ENCODE peak calls at places on chromosomes 1 and 21, in seven cellular contexts. I, Y, N, W, V, K and P are unnamed samples.
A peak's percentile ranks its signal among the peaks of the same experiment; 100 is the strongest.

GRCh38 chr1:205598841-205599666 is 32.8 kb downstream of the ELK4 start:
- DNase-seq in I (peak; percentile 95), W (peak; percentile 74), V (no peak), Y (no peak), K (no peak), N (peak; percentile 85), P (no peak)

GRCh38 chr21:43864806-43865470 is at the start of gene AGPAT3:
- DNase-seq in K (no peak), Y (peak; percentile 39), V (no peak), N (peak; percentile 71), W (no peak), I (no peak), P (no peak)

GRCh38 chr1:115829947-115830346 is 11.0 kb downstream of the NHLH2 start:
- DNase-seq in Y (no peak), W (no peak), N (no peak), I (no peak), K (no peak), V (no peak), P (no peak)

GRCh38 chr1:16986596-16987361 is 6.4 kb upstream of the MFAP2 start:
- DNase-seq in I (no peak), V (peak; percentile 35), K (no peak), N (no peak), W (no peak), Y (no peak), P (no peak)

GRCh38 chr21:42775123-42775522 is 104.2 kb downstream of the WDR4 start:
- DNase-seq in W (no peak), V (no peak), N (no peak), I (no peak), Y (no peak), K (no peak), P (no peak)

GRCh38 chr21:41622831-41623548 is 115.0 kb upstream of the TMPRSS2 start:
- DNase-seq in W (no peak), Y (no peak), K (no peak), N (no peak), V (no peak), I (no peak), P (no peak)

GRCh38 chr1:201062511-201063189 is 39.1 kb upstream of the KIF21B start:
- DNase-seq in V (no peak), N (no peak), Y (no peak), K (no peak), I (no peak), W (no peak), P (no peak)

GRCh38 chr1:150967936-150968335 is 6.7 kb downstream of the CERS2 start:
- DNase-seq in K (no peak), I (no peak), N (no peak), W (no peak), Y (no peak), V (no peak), P (no peak)

GRCh38 chr1:234683127-234683855 is 73.3 kb upstream of the IRF2BP2 start:
- DNase-seq in V (no peak), K (no peak), Y (no peak), N (no peak), I (no peak), W (no peak), P (no peak)

GRCh38 chr1:110408488-110408887 is 994 bp upstream of the LAMTOR5 start:
- DNase-seq in N (no peak), V (no peak), Y (no peak), W (no peak), I (no peak), K (no peak), P (no peak)

GRCh38 chr1:111140680-111140967 is 601 bp downstream of the CEPT1 start:
- DNase-seq in K (peak; percentile 30), Y (no peak), I (peak; percentile 9), N (no peak), V (peak; percentile 51), W (no peak), P (no peak)

GRCh38 chr1:153717330-153717729 is 10.5 kb upstream of the INTS3 start:
- DNase-seq in I (no peak), Y (no peak), K (no peak), V (no peak), N (no peak), W (no peak), P (no peak)

GRCh38 chr21:38679531-38679930 is 126.2 kb upstream of the ETS2 start:
- DNase-seq in Y (no peak), W (no peak), K (peak; percentile 26), N (no peak), V (no peak), I (peak; percentile 25), P (no peak)

GRCh38 chr1:3398741-3399140 is 55.7 kb upstream of the ARHGEF16 start:
- DNase-seq in N (no peak), Y (no peak), I (no peak), W (no peak), V (no peak), K (no peak), P (no peak)

GRCh38 chr1:166675213-166675612 is 164.1 kb upstream of the POGK start:
- DNase-seq in N (no peak), Y (no peak), V (no peak), W (no peak), K (no peak), I (no peak), P (no peak)

GRCh38 chr1:154736840-154737239 is 128.9 kb upstream of the ADAR start:
- DNase-seq in N (peak; percentile 29), V (no peak), Y (no peak), W (no peak), K (no peak), I (no peak), P (no peak)

GRCh38 chr1:109208431-109208830 is 5.3 kb upstream of the SARS1 start:
- DNase-seq in W (no peak), I (no peak), K (no peak), V (no peak), N (no peak), Y (no peak), P (no peak)

GRCh38 chr1:87902830-87903614 is 574.3 kb downstream of the LMO4 start:
- DNase-seq in Y (no peak), N (no peak), W (no peak), V (no peak), I (peak; percentile 45), K (no peak), P (no peak)

GRCh38 chr1:176157995-176158394 is 49.1 kb downstream of the COP1 start:
- DNase-seq in V (no peak), Y (no peak), W (no peak), K (no peak), N (no peak), I (no peak), P (no peak)

GRCh38 chr21:19603011-19603593 is 1199.5 kb upstream of the TMPRSS15 start:
- DNase-seq in Y (no peak), W (no peak), N (no peak), K (no peak), V (no peak), I (no peak), P (no peak)

GRCh38 chr1:19068639-19069276 is 112.3 kb upstream of the IFFO2 start:
- DNase-seq in V (no peak), W (no peak), I (no peak), K (no peak), N (no peak), Y (no peak), P (no peak)

GRCh38 chr1:241688940-241689368 is 36.9 kb downstream of the WDR64 start:
- DNase-seq in W (no peak), V (no peak), Y (no peak), K (no peak), I (peak; percentile 89), N (no peak), P (no peak)

GRCh38 chr1:18751425-18751824 is 108.0 kb downstream of the TAS1R2 start:
- DNase-seq in W (no peak), Y (no peak), V (no peak), K (no peak), I (no peak), N (peak; percentile 24), P (no peak)

GRCh38 chr1:203704120-203704519 is 60.9 kb upstream of the LAX1 start:
- DNase-seq in N (no peak), V (no peak), I (no peak), K (no peak), Y (no peak), W (no peak), P (no peak)

GRCh38 chr1:81113688-81114087 is 687.0 kb upstream of the ADGRL2 start:
- DNase-seq in K (peak; percentile 12), Y (no peak), I (peak; percentile 26), V (no peak), W (no peak), N (no peak), P (no peak)

GRCh38 chr1:185894806-185895205 is 160.6 kb downstream of the HMCN1 start:
- DNase-seq in N (no peak), V (no peak), K (no peak), I (no peak), Y (no peak), W (no peak), P (no peak)

GRCh38 chr21:33327792-33328433 is 3.1 kb downstream of the IFNAR1 start:
- DNase-seq in N (no peak), W (no peak), I (no peak), V (no peak), Y (no peak), K (no peak), P (no peak)

GRCh38 chr1:63920154-63921117 is 146.6 kb downstream of the ROR1 start:
- DNase-seq in Y (no peak), I (peak; percentile 63), K (peak; percentile 21), W (no peak), V (peak; percentile 48), N (no peak), P (no peak)